ENCODE peak calls at places on chromosome 15, in four cellular contexts. M, E, F and W are unnamed samples.

GRCh38 chr15:77738441-77739437 is 106.0 kb upstream of the LINGO1 start:
- DNase-seq in E (no peak), M (peak; percentile 17), F (no peak), W (no peak)

GRCh38 chr15:58604455-58604923 is 145.0 kb downstream of the ADAM10 start:
- DNase-seq in E (no peak), M (no peak), F (no peak), W (no peak)

GRCh38 chr15:96336643-96337353 is 6.3 kb downstream of the NR2F2 start:
- DNase-seq in M (no peak), F (no peak), E (no peak), W (no peak)

GRCh38 chr15:32029409-32029861 is 880 bp upstream of the CHRNA7 start:
- DNase-seq in F (peak; percentile 16), M (peak; percentile 70), E (no peak), W (no peak)

GRCh38 chr15:71680079-71680461 is 130.3 kb upstream of the NR2E3 start:
- DNase-seq in F (no peak), M (no peak), E (no peak), W (no peak)

GRCh38 chr15:63465104-63465503 is 39.3 kb upstream of the USP3 start:
- DNase-seq in E (no peak), F (no peak), M (no peak), W (no peak)

GRCh38 chr15:101394056-101394630 is 95.4 kb downstream of the PCSK6 start:
- DNase-seq in F (no peak), M (no peak), E (no peak), W (no peak)

GRCh38 chr15:101124731-101125558 is 126.9 kb downstream of the CHSY1 start:
- DNase-seq in M (no peak), F (no peak), E (no peak), W (no peak)

GRCh38 chr15:60223161-60223560 is 174.6 kb downstream of the ANXA2 start:
- DNase-seq in E (no peak), F (no peak), M (peak; percentile 16), W (no peak)

GRCh38 chr15:101011582-101011981 is 92.4 kb downstream of the LRRK1 start:
- DNase-seq in E (no peak), M (no peak), F (no peak), W (no peak)

GRCh38 chr15:40764766-40765136 is 883 bp downstream of the GCHFR start:
- DNase-seq in E (no peak), F (no peak), M (no peak), W (no peak)

GRCh38 chr15:52710050-52710709 is 31.0 kb upstream of the ATOSA start:
- DNase-seq in E (no peak), M (no peak), F (no peak), W (no peak)

GRCh38 chr15:67050062-67050461 is 15.3 kb upstream of the SMAD3 start:
- DNase-seq in M (no peak), F (no peak), E (no peak), W (no peak)